ENCODE peak calls at places on chromosomes 5 and 9, in six cellular contexts. V is H9, X is mesenchymal stem cell, I is neuronal stem cell, Y is H1, J is mesendoderm. E is an unnamed sample.
A peak's percentile ranks its signal among the peaks of the same experiment; 100 is the strongest.

GRCh38 chr5:171630047-171630669 is 155.5 kb upstream of the SMIM23 start:
- DNase-seq in V (peak; percentile 81), X (peak; percentile 55), I (peak; percentile 63), Y (no peak), J (peak; percentile 79), E (peak; percentile 52)

GRCh38 chr5:164358531-164359259 is 853.3 kb downstream of the MAT2B start:
- DNase-seq in V (no peak), X (peak; percentile 90), I (no peak), Y (no peak), J (no peak), E (peak; percentile 88)

GRCh38 chr5:164335837-164336236 is 830.4 kb downstream of the MAT2B start:
- DNase-seq in V (no peak), X (peak; percentile 61), I (no peak), Y (no peak), J (peak; percentile 14), E (peak; percentile 84)

GRCh38 chr5:111975133-111975532 is 218.1 kb upstream of the NREP start:
- DNase-seq in V (no peak), X (no peak), I (no peak), Y (no peak), J (no peak), E (no peak)

GRCh38 chr5:59300930-59301329 is 592.6 kb downstream of the PDE4D start:
- DNase-seq in V (no peak), X (no peak), I (no peak), Y (no peak), J (no peak), E (no peak)

GRCh38 chr5:60077292-60077691 is 183.8 kb upstream of the PDE4D start:
- DNase-seq in V (no peak), X (no peak), I (no peak), Y (no peak), J (no peak), E (no peak)

GRCh38 chr9:98248737-98249474 is 6.5 kb downstream of the TBC1D2 start:
- DNase-seq in V (no peak), X (peak; percentile 98), I (no peak), Y (no peak), J (no peak), E (peak; percentile 97)

GRCh38 chr5:51099173-51099853 is 283.9 kb upstream of the ISL1 start:
- DNase-seq in V (no peak), X (no peak), I (no peak), Y (no peak), J (peak; percentile 74), E (no peak)

GRCh38 chr9:80842383-80842782 is 847.0 kb downstream of the TLE1 start:
- DNase-seq in V (no peak), X (no peak), I (no peak), Y (no peak), J (no peak), E (no peak)

GRCh38 chr5:59143926-59144333 is 561.1 kb downstream of the RAB3C start:
- DNase-seq in V (no peak), X (no peak), I (no peak), Y (no peak), J (no peak), E (no peak)

GRCh38 chr9:124149992-124150391 is 107.8 kb upstream of the NEK6 start:
- DNase-seq in V (no peak), X (peak; percentile 38), I (no peak), Y (no peak), J (peak; percentile 61), E (peak; percentile 26)

GRCh38 chr9:124323904-124324303 is 66.2 kb downstream of the NEK6 start:
- DNase-seq in V (no peak), X (no peak), I (no peak), Y (no peak), J (no peak), E (no peak)

GRCh38 chr9:22169732-22170131 is 160.6 kb upstream of the CDKN2B start:
- DNase-seq in V (no peak), X (no peak), I (no peak), Y (no peak), J (no peak), E (no peak)

GRCh38 chr9:3247211-3247610 is 278.6 kb downstream of the RFX3 start:
- DNase-seq in V (no peak), X (no peak), I (no peak), Y (no peak), J (no peak), E (no peak)

GRCh38 chr5:132456553-132457361 is 33.8 kb downstream of the IRF1 start:
- DNase-seq in V (no peak), X (peak; percentile 45), I (no peak), Y (no peak), J (no peak), E (no peak)

GRCh38 chr5:57033103-57033502 is 81.2 kb upstream of the MIER3 start:
- DNase-seq in V (no peak), X (no peak), I (no peak), Y (no peak), J (no peak), E (no peak)

GRCh38 chr5:148981353-148981752 is 81.5 kb downstream of the SH3TC2 start:
- DNase-seq in V (no peak), X (peak; percentile 44), I (no peak), Y (no peak), J (no peak), E (no peak)

GRCh38 chr5:161530700-161531099 is 15.8 kb downstream of the GABRB2 start:
- DNase-seq in V (no peak), X (no peak), I (no peak), Y (no peak), J (no peak), E (no peak)

GRCh38 chr5:84673785-84674184 is 289.1 kb upstream of the EDIL3 start:
- DNase-seq in V (no peak), X (no peak), I (no peak), Y (no peak), J (no peak), E (no peak)

GRCh38 chr5:132323202-132323601 is 29.0 kb downstream of the SLC22A4 start:
- DNase-seq in V (no peak), X (no peak), I (no peak), Y (no peak), J (no peak), E (no peak)

GRCh38 chr9:108811944-108812343 is 43.8 kb downstream of the ACTL7B start:
- DNase-seq in V (no peak), X (peak; percentile 3), I (no peak), Y (no peak), J (no peak), E (no peak)

GRCh38 chr9:130927995-130928900 is 10.8 kb downstream of the FIBCD1 start:
- DNase-seq in V (no peak), X (no peak), I (no peak), Y (no peak), J (no peak), E (peak; percentile 72)

GRCh38 chr5:18072600-18072999 is 438.3 kb downstream of the TAF11L14 start:
- DNase-seq in V (no peak), X (no peak), I (no peak), Y (no peak), J (no peak), E (no peak)

GRCh38 chr5:123154857-123155467 is 65.9 kb downstream of the PRDM6 start:
- DNase-seq in V (no peak), X (peak; percentile 7), I (no peak), Y (no peak), J (no peak), E (no peak)

GRCh38 chr9:101601904-101602765 is 7.4 kb upstream of the PPP3R2 start:
- DNase-seq in V (peak; percentile 53), X (peak; percentile 54), I (peak; percentile 53), Y (no peak), J (peak; percentile 83), E (peak; percentile 51)

GRCh38 chr5:14506661-14507060 is 74.9 kb upstream of the OTULINL start:
- DNase-seq in V (no peak), X (no peak), I (no peak), Y (no peak), J (no peak), E (no peak)

GRCh38 chr9:126947529-126947928 is 32.9 kb downstream of the RALGPS1 start:
- DNase-seq in V (peak; percentile 65), X (no peak), I (no peak), Y (peak; percentile 17), J (peak; percentile 71), E (no peak)

DNA sequence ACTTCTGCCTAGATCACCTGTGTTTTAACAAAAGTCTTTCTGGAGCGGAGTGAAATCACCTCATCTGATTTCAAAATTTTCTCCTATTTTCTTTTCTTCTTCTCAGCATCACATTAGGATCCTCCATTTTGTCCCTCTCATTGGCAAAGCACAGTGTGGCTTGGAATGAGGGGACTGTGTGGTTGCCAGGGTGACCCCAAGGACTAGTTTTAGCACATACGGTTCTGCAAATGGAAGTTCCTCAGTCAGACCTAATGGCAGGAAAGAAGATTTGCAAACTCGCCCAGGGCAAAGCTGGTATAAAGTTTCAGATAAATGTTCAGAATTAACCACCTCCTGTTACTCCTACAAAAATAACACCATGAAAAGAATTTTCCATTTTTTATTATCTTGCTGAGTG is 258.0 kb downstream of the NR2F1-AS1 start:
- DNase-seq in V (no peak), X (no peak), I (no peak), Y (no peak), J (peak; percentile 12), E (no peak)
- H2BK15ac ChIP-seq in V (no peak overlapping the region), X (no peak overlapping the region), I (no peak overlapping the region), Y (no peak overlapping the region), J (no peak overlapping the region), E (no peak overlapping the region)

DNA sequence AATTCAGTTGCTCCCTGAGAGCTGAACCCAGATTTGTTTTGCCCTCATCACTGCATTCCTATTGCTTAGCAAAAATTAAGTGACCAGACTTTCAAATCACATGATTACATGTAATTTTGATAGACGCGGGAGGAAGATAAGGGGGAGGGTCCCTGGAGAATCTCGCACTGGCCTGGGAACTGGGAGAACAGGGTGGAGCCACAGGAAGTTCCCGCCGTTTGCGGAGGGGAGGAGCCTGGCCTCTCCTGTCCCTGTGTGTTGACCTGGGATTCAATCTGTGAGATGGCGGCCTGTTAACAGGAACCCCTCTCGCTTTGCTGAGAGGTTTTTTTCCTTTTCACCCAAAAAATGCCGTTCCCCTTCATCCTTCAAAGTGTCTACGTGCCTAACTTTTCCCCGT is 142.9 kb upstream of the OR13F1 start:
- DNase-seq in V (peak; percentile 30), X (no peak), I (no peak), Y (no peak), J (no peak), E (no peak)
- H2BK15ac ChIP-seq in V (no peak overlapping the region), X (no peak overlapping the region), I (no peak overlapping the region), Y (no peak overlapping the region), J (no peak overlapping the region), E (no peak overlapping the region)

DNA sequence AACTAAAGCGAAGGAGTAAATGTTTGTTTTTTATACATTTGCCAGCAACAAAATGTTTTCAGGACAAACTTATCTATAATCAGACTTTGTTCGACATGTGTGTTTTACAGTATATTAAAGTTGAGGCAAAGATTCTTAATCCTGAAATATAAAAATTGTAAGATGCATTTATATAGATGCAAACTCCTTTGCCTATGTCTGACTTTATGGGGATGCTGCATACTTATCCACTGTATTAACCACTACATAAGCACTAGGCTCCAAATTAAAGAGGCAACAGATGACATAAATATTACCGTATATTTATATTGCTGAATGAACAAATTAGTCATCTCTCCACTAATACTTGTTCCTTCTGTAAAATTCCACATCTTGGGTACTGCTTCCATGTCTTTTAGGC is 882.7 kb upstream of the ARRDC3 start:
- DNase-seq in V (no peak), X (no peak), I (no peak), Y (no peak), J (no peak), E (no peak)
- H2BK15ac ChIP-seq in V (no peak overlapping the region), X (no peak overlapping the region), I (no peak overlapping the region), Y (no peak overlapping the region), J (no peak overlapping the region), E (no peak overlapping the region)

DNA sequence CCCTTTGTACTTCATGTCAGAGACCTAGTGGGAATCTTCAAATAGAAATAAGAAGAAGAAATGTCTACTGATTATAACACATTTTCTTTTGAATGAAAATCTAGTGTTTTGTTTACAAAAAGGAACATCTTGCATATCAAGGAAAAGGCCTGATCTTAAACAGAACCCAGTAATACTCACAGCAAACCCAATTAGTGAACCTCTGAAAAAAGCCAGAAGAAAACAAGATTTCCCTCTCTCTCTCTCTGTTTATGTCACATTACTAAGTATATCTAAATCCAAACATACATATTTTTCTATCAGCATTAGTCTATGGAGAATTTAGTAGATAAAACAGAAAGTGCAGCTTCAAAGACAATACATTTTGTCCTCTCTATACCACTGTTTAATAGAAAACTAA is 457.9 kb downstream of the NR2F1-AS1 start:
- DNase-seq in V (no peak), X (peak; percentile 60), I (no peak), Y (no peak), J (no peak), E (no peak)
- H2BK15ac ChIP-seq in V (no peak overlapping the region), X (no peak overlapping the region), I (no peak overlapping the region), Y (no peak overlapping the region), J (no peak overlapping the region), E (no peak overlapping the region)

E was measured in IMR-90.